ENCODE peak calls at places on chromosomes 4 and X, in seven cellular contexts. One of them, this sample, is unnamed.

GRCh38 chrX:132266583-132267355 is 47.5 kb upstream of the RAP2C start:
- DNase-seq in hippocampal formation: no peak
- DNase-seq in stimulated activated CD4-positive, alpha-beta T cell treated with anti-CD3 and anti-CD28 coated beads, Interleukin-1b, Interleukin-23, amount 100 ng/mL, for 24 hours: no peak
- DNase-seq in mucosa of gallbladder: no peak
- DNase-seq in T-cell: no peak
- DNase-seq in anterior cingulate cortex: no peak
- DNase-seq in effector memory CD4-positive, alpha-beta T cell: no peak
- DNase-seq in this sample: no peak

GRCh38 chr4:2058264-2059033 is 678 bp upstream of the NAT8L start:
- DNase-seq in anterior cingulate cortex: no peak
- DNase-seq in stimulated activated CD4-positive, alpha-beta T cell treated with anti-CD3 and anti-CD28 coated beads, Interleukin-1b, Interleukin-23, amount 100 ng/mL, for 24 hours: no peak
- DNase-seq in hippocampal formation: peak; percentile 53
- DNase-seq in T-cell: no peak
- DNase-seq in effector memory CD4-positive, alpha-beta T cell: no peak
- DNase-seq in mucosa of gallbladder: no peak
- DNase-seq in this sample: no peak

GRCh38 chr4:123235431-123235830 is 161.2 kb upstream of the SPRY1 start:
- DNase-seq in T-cell: no peak
- DNase-seq in stimulated activated CD4-positive, alpha-beta T cell treated with anti-CD3 and anti-CD28 coated beads, Interleukin-1b, Interleukin-23, amount 100 ng/mL, for 24 hours: no peak
- DNase-seq in mucosa of gallbladder: no peak
- DNase-seq in anterior cingulate cortex: no peak
- DNase-seq in effector memory CD4-positive, alpha-beta T cell: no peak
- DNase-seq in hippocampal formation: no peak
- DNase-seq in this sample: no peak

GRCh38 chrX:23817979-23818336 is 35.0 kb downstream of the SAT1 start:
- DNase-seq in hippocampal formation: no peak
- DNase-seq in effector memory CD4-positive, alpha-beta T cell: no peak
- DNase-seq in mucosa of gallbladder: no peak
- DNase-seq in stimulated activated CD4-positive, alpha-beta T cell treated with anti-CD3 and anti-CD28 coated beads, Interleukin-1b, Interleukin-23, amount 100 ng/mL, for 24 hours: no peak
- DNase-seq in T-cell: no peak
- DNase-seq in anterior cingulate cortex: no peak
- DNase-seq in this sample: no peak

GRCh38 chrX:18543738-18544137 is 118.3 kb downstream of the CDKL5 start:
- DNase-seq in effector memory CD4-positive, alpha-beta T cell: no peak
- DNase-seq in stimulated activated CD4-positive, alpha-beta T cell treated with anti-CD3 and anti-CD28 coated beads, Interleukin-1b, Interleukin-23, amount 100 ng/mL, for 24 hours: no peak
- DNase-seq in mucosa of gallbladder: no peak
- DNase-seq in hippocampal formation: no peak
- DNase-seq in T-cell: no peak
- DNase-seq in anterior cingulate cortex: no peak
- DNase-seq in this sample: no peak

GRCh38 chrX:71992711-71993110 is 82.1 kb downstream of the NHSL2 start:
- DNase-seq in mucosa of gallbladder: no peak
- DNase-seq in effector memory CD4-positive, alpha-beta T cell: peak; percentile 38
- DNase-seq in anterior cingulate cortex: no peak
- DNase-seq in hippocampal formation: no peak
- DNase-seq in stimulated activated CD4-positive, alpha-beta T cell treated with anti-CD3 and anti-CD28 coated beads, Interleukin-1b, Interleukin-23, amount 100 ng/mL, for 24 hours: no peak
- DNase-seq in T-cell: peak; percentile 47
- DNase-seq in this sample: no peak

GRCh38 chr4:77095101-77095826 is 19.5 kb upstream of the CCNI start:
- DNase-seq in anterior cingulate cortex: peak; percentile 28
- DNase-seq in stimulated activated CD4-positive, alpha-beta T cell treated with anti-CD3 and anti-CD28 coated beads, Interleukin-1b, Interleukin-23, amount 100 ng/mL, for 24 hours: peak; percentile 47
- DNase-seq in effector memory CD4-positive, alpha-beta T cell: peak; percentile 28
- DNase-seq in hippocampal formation: peak; percentile 57
- DNase-seq in T-cell: peak; percentile 69
- DNase-seq in mucosa of gallbladder: peak; percentile 79
- DNase-seq in this sample: peak; percentile 66

GRCh38 chr4:150402968-150403367 is 179.0 kb upstream of the MAB21L2 start:
- DNase-seq in mucosa of gallbladder: peak; percentile 19
- DNase-seq in effector memory CD4-positive, alpha-beta T cell: no peak
- DNase-seq in anterior cingulate cortex: no peak
- DNase-seq in hippocampal formation: peak; percentile 3
- DNase-seq in stimulated activated CD4-positive, alpha-beta T cell treated with anti-CD3 and anti-CD28 coated beads, Interleukin-1b, Interleukin-23, amount 100 ng/mL, for 24 hours: no peak
- DNase-seq in T-cell: peak; percentile 8
- DNase-seq in this sample: peak; percentile 27

GRCh38 chr4:88291003-88291402 is 6.6 kb upstream of the PPM1K start:
- DNase-seq in mucosa of gallbladder: no peak
- DNase-seq in T-cell: no peak
- DNase-seq in anterior cingulate cortex: no peak
- DNase-seq in stimulated activated CD4-positive, alpha-beta T cell treated with anti-CD3 and anti-CD28 coated beads, Interleukin-1b, Interleukin-23, amount 100 ng/mL, for 24 hours: no peak
- DNase-seq in hippocampal formation: no peak
- DNase-seq in effector memory CD4-positive, alpha-beta T cell: no peak
- DNase-seq in this sample: no peak

GRCh38 chrX:110181459-110182137 is 136.3 kb downstream of the AMMECR1 start:
- DNase-seq in anterior cingulate cortex: no peak
- DNase-seq in hippocampal formation: no peak
- DNase-seq in T-cell: no peak
- DNase-seq in effector memory CD4-positive, alpha-beta T cell: no peak
- DNase-seq in stimulated activated CD4-positive, alpha-beta T cell treated with anti-CD3 and anti-CD28 coated beads, Interleukin-1b, Interleukin-23, amount 100 ng/mL, for 24 hours: no peak
- DNase-seq in mucosa of gallbladder: no peak
- DNase-seq in this sample: no peak

GRCh38 chrX:100636321-100636991 is at the start of gene TSPAN6:
- DNase-seq in mucosa of gallbladder: peak; percentile 82
- DNase-seq in T-cell: peak; percentile 71
- DNase-seq in stimulated activated CD4-positive, alpha-beta T cell treated with anti-CD3 and anti-CD28 coated beads, Interleukin-1b, Interleukin-23, amount 100 ng/mL, for 24 hours: peak; percentile 62
- DNase-seq in effector memory CD4-positive, alpha-beta T cell: peak; percentile 7
- DNase-seq in anterior cingulate cortex: peak; percentile 12
- DNase-seq in hippocampal formation: peak; percentile 49
- DNase-seq in this sample: peak; percentile 90

GRCh38 chr4:140567722-140568121 is 1.0 kb downstream of the UCP1 start:
- DNase-seq in hippocampal formation: no peak
- DNase-seq in effector memory CD4-positive, alpha-beta T cell: no peak
- DNase-seq in stimulated activated CD4-positive, alpha-beta T cell treated with anti-CD3 and anti-CD28 coated beads, Interleukin-1b, Interleukin-23, amount 100 ng/mL, for 24 hours: no peak
- DNase-seq in mucosa of gallbladder: no peak
- DNase-seq in T-cell: no peak
- DNase-seq in anterior cingulate cortex: no peak
- DNase-seq in this sample: peak; percentile 1